ENCODE peak calls at places on chromosomes 6 and 20, in seven cellular contexts. X, I, P, K, N, B and Q are unnamed samples.
A peak's percentile ranks its signal among the peaks of the same experiment; 100 is the strongest.

GRCh38 chr20:58374906-58375760 is 13.9 kb upstream of the VAPB start:
- DNase-seq in X (peak; percentile 25), I (peak; percentile 50), P (no peak), K (peak; percentile 60), N (no peak), B (peak; percentile 81), Q (peak; percentile 60)

GRCh38 chr20:1702288-1702687 is 44.7 kb upstream of the SIRPG start:
- DNase-seq in X (no peak), I (no peak), P (peak; percentile 59), K (no peak), N (no peak), B (no peak), Q (peak; percentile 69)

GRCh38 chr6:33655155-33655554 is 34.0 kb downstream of the ITPR3 start:
- DNase-seq in X (no peak), I (peak; percentile 44), P (no peak), K (no peak), N (no peak), B (no peak), Q (no peak)

GRCh38 chr6:105587349-105588115 is 184.7 kb upstream of the PREP start:
- DNase-seq in X (no peak), I (peak; percentile 93), P (peak; percentile 86), K (no peak), N (no peak), B (no peak), Q (peak; percentile 95)

GRCh38 chr6:31541059-31541657 is 645 bp downstream of the DDX39B start:
- DNase-seq in X (peak; percentile 74), I (peak; percentile 81), P (peak; percentile 69), K (no peak), N (no peak), B (peak; percentile 53), Q (peak; percentile 26)

GRCh38 chr6:169172435-169172834 is 81.2 kb downstream of the THBS2 start:
- DNase-seq in X (no peak), I (peak; percentile 94), P (peak; percentile 76), K (no peak), N (peak; percentile 35), B (no peak), Q (peak; percentile 91)

GRCh38 chr6:490251-491037 is 98.9 kb downstream of the IRF4 start:
- DNase-seq in X (no peak), I (no peak), P (no peak), K (no peak), N (no peak), B (no peak), Q (no peak)

GRCh38 chr20:47719625-47720024 is 65.7 kb downstream of the SULF2 start:
- DNase-seq in X (no peak), I (no peak), P (no peak), K (no peak), N (no peak), B (no peak), Q (peak; percentile 58)

GRCh38 chr6:62775427-62776022 is 435.7 kb upstream of the FKBP1C start:
- DNase-seq in X (peak; percentile 51), I (peak; percentile 39), P (peak; percentile 1), K (no peak), N (peak; percentile 0), B (peak; percentile 44), Q (no peak)

GRCh38 chr6:48615041-48615440 is 504.0 kb upstream of the PTCHD4 start:
- DNase-seq in X (no peak), I (peak; percentile 4), P (no peak), K (no peak), N (no peak), B (no peak), Q (peak; percentile 62)

GRCh38 chr6:159919011-159919511 is 28.3 kb downstream of the MAS1 start:
- DNase-seq in X (no peak), I (peak; percentile 56), P (no peak), K (no peak), N (no peak), B (no peak), Q (peak; percentile 27)

GRCh38 chr6:17473554-17473953 is 80.2 kb downstream of the CAP2 start:
- DNase-seq in X (no peak), I (no peak), P (no peak), K (no peak), N (no peak), B (no peak), Q (no peak)

GRCh38 chr6:167349816-167350215 is 24.9 kb downstream of the TTLL2 start:
- DNase-seq in X (no peak), I (no peak), P (no peak), K (no peak), N (no peak), B (no peak), Q (no peak)

GRCh38 chr20:2805682-2806350 is 5.4 kb upstream of the CPXM1 start:
- DNase-seq in X (no peak), I (no peak), P (no peak), K (peak; percentile 61), N (no peak), B (no peak), Q (peak; percentile 14)

GRCh38 chr6:19587238-19587942 is 249.8 kb upstream of the ID4 start:
- DNase-seq in X (no peak), I (no peak), P (no peak), K (no peak), N (no peak), B (no peak), Q (no peak)

GRCh38 chr6:42088101-42088591 is 37.8 kb downstream of the TAF8 start:
- DNase-seq in X (no peak), I (no peak), P (peak; percentile 73), K (no peak), N (no peak), B (no peak), Q (peak; percentile 41)

GRCh38 chr6:137878810-137879285 is 11.8 kb downstream of the TNFAIP3 start:
- DNase-seq in X (no peak), I (no peak), P (no peak), K (peak; percentile 84), N (no peak), B (peak; percentile 84), Q (no peak)

GRCh38 chr6:111894272-111894671 is 21.0 kb upstream of the FYN start:
- DNase-seq in X (no peak), I (peak; percentile 66), P (peak; percentile 22), K (no peak), N (no peak), B (no peak), Q (no peak)

GRCh38 chr6:113833537-113833936 is 23.6 kb upstream of the MARCKS start:
- DNase-seq in X (no peak), I (peak; percentile 86), P (peak; percentile 64), K (no peak), N (no peak), B (no peak), Q (peak; percentile 86)

DNA sequence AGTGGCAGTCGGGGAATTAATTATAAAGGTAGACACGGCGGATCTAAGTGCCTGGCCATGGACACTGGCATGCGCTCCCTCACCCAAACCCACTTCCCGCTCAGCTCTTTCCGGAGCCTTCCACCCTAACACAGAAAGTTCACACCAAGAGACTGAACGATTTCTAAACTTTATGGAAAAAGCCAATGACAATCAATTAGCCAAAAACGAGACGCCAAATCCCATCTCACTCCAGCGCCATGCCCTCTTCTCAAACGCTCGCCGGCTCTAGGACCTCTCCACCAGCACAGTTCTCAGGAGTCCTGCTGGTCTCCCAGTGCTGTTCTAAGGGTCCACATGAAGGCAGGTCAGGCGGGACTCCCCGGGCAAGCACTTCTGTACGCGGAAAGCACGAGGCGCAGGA is 641 bp downstream of the SF3B5 start:
- DNase-seq in X (no peak), I (no peak), P (no peak), K (no peak), N (no peak), B (no peak), Q (no peak)
- H2AFZ ChIP-seq in X (peak overlapping the region; percentile 61), I (peak overlapping the region; percentile 99), P (peak overlapping the region; percentile 95), K (peak overlapping the region; percentile 92), N (no peak overlapping the region), B (no peak overlapping the region), Q (peak overlapping the region; percentile 98)

GRCh38 chr6:44269921-44270525 is at the start of gene TMEM151B:
- DNase-seq in X (no peak), I (no peak), P (no peak), K (peak; percentile 74), N (no peak), B (peak; percentile 53), Q (no peak)
- TF ChIP-seq EZH2 in X (peak; percentile 84), I (peak; percentile 89), P (peak; percentile 96), K (no peak), N (no peak), B (no peak), Q (peak; percentile 99)

GRCh38 chr6:71260205-71260604 is 28.4 kb upstream of the OGFRL1 start:
- DNase-seq in X (no peak), I (no peak), P (no peak), K (no peak), N (no peak), B (no peak), Q (no peak)

GRCh38 chr6:71258078-71258866 is 30.3 kb upstream of the OGFRL1 start:
- DNase-seq in X (no peak), I (peak; percentile 64), P (no peak), K (no peak), N (no peak), B (no peak), Q (no peak)

GRCh38 chr6:71268710-71269437 is 19.7 kb upstream of the OGFRL1 start:
- DNase-seq in X (no peak), I (no peak), P (no peak), K (no peak), N (no peak), B (no peak), Q (no peak)

DNA sequence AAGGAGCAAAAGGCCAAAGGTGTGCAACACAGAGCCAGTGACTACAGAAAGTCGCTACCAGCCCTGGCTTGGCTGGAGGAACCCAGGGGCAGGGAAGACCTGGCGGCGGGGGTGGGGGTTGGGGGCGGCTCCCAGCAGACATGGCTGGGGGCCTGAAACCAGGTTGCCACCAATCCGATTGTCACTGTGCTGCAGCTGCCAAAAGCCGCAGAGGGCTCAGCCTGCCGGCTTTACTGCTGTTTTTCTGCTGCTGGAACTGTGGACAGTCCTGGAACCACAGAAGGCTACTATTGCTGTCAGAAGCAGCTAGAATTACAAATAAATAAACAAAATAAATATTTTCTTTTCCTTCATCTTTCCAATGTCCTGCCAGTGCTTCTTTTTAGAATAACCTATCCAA is 25.7 kb upstream of the OGFRL1 start:
- DNase-seq in X (no peak), I (peak; percentile 19), P (no peak), K (no peak), N (no peak), B (no peak), Q (no peak)
- H4K20me1 ChIP-seq in X (no peaks in the 10 kb centered on the region), I (no peaks in the 10 kb centered on the region), P (no peaks in the 10 kb centered on the region), K (no peaks in the 10 kb centered on the region), N (no peaks in the 10 kb centered on the region), B (no peaks in the 10 kb centered on the region), Q (no peaks in the 10 kb centered on the region)

DNA sequence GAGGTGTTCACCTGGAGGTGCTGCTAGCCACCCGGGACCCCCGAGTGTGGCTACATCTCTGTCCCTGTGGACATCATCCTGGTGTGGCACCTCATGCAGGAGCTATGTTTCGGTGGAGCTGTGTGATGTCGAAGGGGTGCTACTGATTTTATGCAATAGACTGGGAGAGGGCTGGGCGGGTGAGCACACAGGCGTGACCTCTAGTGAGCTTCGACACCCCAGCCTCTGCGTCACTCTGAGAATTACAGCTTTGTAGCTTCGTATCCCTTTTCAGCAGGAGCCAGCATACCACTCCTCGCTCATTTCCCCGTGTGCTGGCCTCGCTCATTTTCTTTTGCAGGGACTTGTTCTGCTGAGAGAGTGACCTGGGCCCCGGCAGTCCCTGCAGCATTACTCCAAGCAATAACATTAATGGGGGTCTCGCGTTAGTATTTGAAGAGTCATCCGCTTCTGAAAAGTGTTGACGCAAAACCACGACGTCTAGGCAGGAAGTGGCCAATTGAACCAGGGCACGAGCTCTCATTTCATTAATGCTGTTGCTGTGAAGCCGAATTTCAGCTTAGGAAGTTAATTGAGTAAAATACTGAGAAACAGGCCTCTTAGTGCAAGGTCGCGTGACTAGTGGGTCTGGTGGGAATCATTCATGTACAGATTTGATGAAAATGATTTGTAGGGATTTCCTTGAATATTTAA is 193.7 kb downstream of the QKI start:
- DNase-seq in X (no peak), I (no peak), P (no peak), K (no peak), N (no peak), B (no peak), Q (no peak)
- H2AFZ ChIP-seq in X (no peak overlapping the region), I (no peak overlapping the region), P (no peak overlapping the region), K (no peak overlapping the region), N (no peak overlapping the region), B (no peak overlapping the region), Q (no peak overlapping the region)